ENCODE peak calls at places on chromosome 16, in eight cellular contexts. Z, O, Y, X, F, A, L and G are unnamed samples.

GRCh38 chr16:9160551-9160911 is 69.1 kb downstream of the HAPSTR1 start:
- DNase-seq in L (no peak), X (no peak), A (no peak), F (no peak), Z (no peak), O (no peak), Y (no peak), G (no peak)

GRCh38 chr16:61432421-61432820 is 603.8 kb downstream of the CDH8 start:
- DNase-seq in A (no peak), Z (no peak), F (no peak), O (no peak), L (no peak), Y (no peak), X (no peak), G (no peak)

GRCh38 chr16:48385272-48385953 is at the start of gene SIAH1:
- DNase-seq in X (peak), L (peak), O (peak), A (peak), Y (peak), F (peak), Z (peak), G (peak)

GRCh38 chr16:49183911-49184310 is 97.7 kb downstream of the CBLN1 start:
- DNase-seq in A (no peak), Z (no peak), F (no peak), L (no peak), Y (peak), O (no peak), X (no peak), G (peak)

GRCh38 chr16:49158029-49158642 is 123.5 kb downstream of the CBLN1 start:
- DNase-seq in A (no peak), O (no peak), L (no peak), Y (no peak), Z (no peak), F (peak), X (peak), G (peak)

GRCh38 chr16:3131755-3132377 is 3.0 kb upstream of the ZNF213 start:
- DNase-seq in F (no peak), O (no peak), X (no peak), L (no peak), Y (peak), Z (no peak), A (no peak), G (peak)

GRCh38 chr16:81544261-81544660 is 99.7 kb downstream of the CMIP start:
- DNase-seq in X (no peak), F (no peak), A (no peak), Z (no peak), Y (no peak), L (no peak), O (no peak), G (no peak)

GRCh38 chr16:83400234-83400633 is 407.5 kb upstream of the HSBP1 start:
- DNase-seq in L (no peak), X (no peak), F (no peak), A (no peak), Y (no peak), Z (no peak), O (no peak), G (no peak)

GRCh38 chr16:79767597-79768280 is 167.2 kb upstream of the MAF start:
- DNase-seq in X (no peak), F (no peak), A (peak), L (no peak), O (no peak), Z (no peak), Y (peak), G (peak)

GRCh38 chr16:11913425-11914079 is 2.2 kb downstream of the GSPT1 start:
- DNase-seq in Z (no peak), Y (no peak), A (no peak), X (no peak), F (no peak), L (no peak), O (no peak), G (peak)

GRCh38 chr16:84465154-84465553 is 39.3 kb downstream of the MEAK7 start:
- DNase-seq in O (peak), A (no peak), F (peak), Z (no peak), X (no peak), Y (peak), L (no peak), G (no peak)

GRCh38 chr16:57167951-57168350 is 17.9 kb downstream of the PSME3IP1 start:
- DNase-seq in A (peak), Z (no peak), X (no peak), Y (no peak), O (no peak), F (no peak), L (peak), G (peak)